ENCODE peak calls at places on chromosomes 2 and 18, in five cellular contexts. L is psoas muscle; E is fibroblast of the aortic adventitia; H is CD4-positive, alpha-beta T cell; F is progenitor cell of endocrine pancreas. P is an unnamed sample.

GRCh38 chr18:61838521-61838920 is 54.3 kb downstream of the RNF152 start:
- DNase-seq in L (no peak), E (no peak), H (no peak), F (no peak), P (no peak)

GRCh38 chr2:10877691-10878111 is 34.0 kb upstream of the KCNF1 start:
- DNase-seq in L (no peak), E (no peak), H (no peak), F (no peak), P (no peak)

GRCh38 chr2:176157499-176158305 is 595 bp downstream of the HOXD3 start:
- DNase-seq in L (no peak), E (no peak), H (no peak), F (no peak), P (peak)

GRCh38 chr2:73134471-73134870 is 21.7 kb upstream of the RAB11FIP5 start:
- DNase-seq in L (no peak), E (no peak), H (no peak), F (no peak), P (no peak)

GRCh38 chr18:59232309-59233016 is 12.5 kb downstream of the GRP start:
- DNase-seq in L (no peak), E (no peak), H (no peak), F (no peak), P (no peak)

GRCh38 chr2:240925576-240926515 is 19.7 kb downstream of the CROCC2 start:
- DNase-seq in L (peak), E (no peak), H (no peak), F (peak), P (peak)

GRCh38 chr2:157106950-157107349 is 150.6 kb upstream of the GALNT5 start:
- DNase-seq in L (no peak), E (no peak), H (no peak), F (no peak), P (no peak)

GRCh38 chr2:85649201-85650190 is 18.5 kb downstream of the SFTPB start:
- DNase-seq in L (no peak), E (peak), H (no peak), F (no peak), P (no peak)

GRCh38 chr2:96554293-96555145 is 18.0 kb downstream of the ARID5A start:
- DNase-seq in L (peak), E (peak), H (peak), F (peak), P (peak)

GRCh38 chr2:23509071-23509470 is 124.1 kb downstream of the KLHL29 start:
- DNase-seq in L (no peak), E (no peak), H (no peak), F (no peak), P (no peak)

GRCh38 chr2:151792589-151792988 is 35.6 kb downstream of the ARL5A start:
- DNase-seq in L (no peak), E (no peak), H (no peak), F (no peak), P (no peak)
- TF ChIP-seq CTCF in L (peak), E (no peak), H (no peak), F (no peak), P (no peak)

GRCh38 chr18:76958692-76959341 is 136.5 kb downstream of the ZNF236 start:
- DNase-seq in L (no peak), E (peak), H (no peak), F (no peak), P (no peak)

GRCh38 chr18:76959605-76960004 is 137.2 kb downstream of the ZNF236 start:
- DNase-seq in L (no peak), E (no peak), H (no peak), F (no peak), P (no peak)

GRCh38 chr18:76957384-76958355 is 135.3 kb downstream of the ZNF236 start:
- DNase-seq in L (no peak), E (peak), H (no peak), F (no peak), P (no peak)

GRCh38 chr18:76962851-76963250 is 140.5 kb downstream of the ZNF236 start:
- DNase-seq in L (no peak), E (no peak), H (no peak), F (no peak), P (no peak)

GRCh38 chr18:76960528-76961035 is 138.2 kb downstream of the ZNF236 start:
- DNase-seq in L (no peak), E (no peak), H (no peak), F (no peak), P (no peak)
- TF ChIP-seq CTCF in L (no peak), E (no peak), H (no peak), F (no peak), P (no peak)

GRCh38 chr18:34942276-34942675 is 98.9 kb upstream of the MAPRE2 start:
- DNase-seq in L (no peak), E (no peak), H (no peak), F (no peak), P (no peak)

GRCh38 chr18:34943587-34943986 is 97.6 kb upstream of the MAPRE2 start:
- DNase-seq in L (no peak), E (no peak), H (no peak), F (no peak), P (no peak)

GRCh38 chr18:34938102-34938501 is 103.1 kb upstream of the MAPRE2 start:
- DNase-seq in L (no peak), E (no peak), H (no peak), F (no peak), P (no peak)

GRCh38 chr18:34947711-34948125 is 93.5 kb upstream of the MAPRE2 start:
- DNase-seq in L (no peak), E (peak), H (no peak), F (no peak), P (no peak)

DNA sequence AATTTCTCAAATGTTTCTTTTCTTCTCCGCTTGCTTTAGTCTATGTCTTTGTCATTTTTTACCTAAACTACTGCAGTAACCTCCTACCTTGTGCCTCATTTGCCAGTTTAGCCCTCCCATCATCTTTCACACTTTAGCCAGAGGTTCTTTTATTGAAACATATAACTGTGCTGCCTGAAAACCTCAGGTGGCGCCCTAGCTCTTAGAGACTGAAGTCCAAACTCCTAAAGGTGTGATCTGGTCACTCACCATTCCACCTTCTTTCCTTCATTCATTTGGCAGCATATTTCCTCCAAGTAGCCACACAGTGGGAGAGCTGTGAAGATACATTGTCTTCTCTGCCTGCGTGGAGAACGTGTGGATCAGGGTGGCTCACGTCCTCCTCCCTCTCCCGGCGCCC is 98.2 kb upstream of the MAPRE2 start:
- DNase-seq in L (no peak), E (no peak), H (no peak), F (no peak), P (no peak)
- TF ChIP-seq CTCF in L (peak), E (no peak), H (no peak), F (peak), P (peak)

GRCh38 chr2:216663846-216664245 is 30.6 kb downstream of the IGFBP2 start:
- DNase-seq in L (no peak), E (no peak), H (no peak), F (no peak), P (no peak)

GRCh38 chr2:216665717-216666116 is 29.6 kb downstream of the IGFBP5 start:
- DNase-seq in L (no peak), E (peak), H (no peak), F (peak), P (no peak)

GRCh38 chr2:216665240-216665639 is 30.1 kb downstream of the IGFBP5 start:
- DNase-seq in L (no peak), E (peak), H (no peak), F (no peak), P (peak)

GRCh38 chr2:216663106-216663505 is 29.9 kb downstream of the IGFBP2 start:
- DNase-seq in L (no peak), E (no peak), H (no peak), F (no peak), P (no peak)

DNA sequence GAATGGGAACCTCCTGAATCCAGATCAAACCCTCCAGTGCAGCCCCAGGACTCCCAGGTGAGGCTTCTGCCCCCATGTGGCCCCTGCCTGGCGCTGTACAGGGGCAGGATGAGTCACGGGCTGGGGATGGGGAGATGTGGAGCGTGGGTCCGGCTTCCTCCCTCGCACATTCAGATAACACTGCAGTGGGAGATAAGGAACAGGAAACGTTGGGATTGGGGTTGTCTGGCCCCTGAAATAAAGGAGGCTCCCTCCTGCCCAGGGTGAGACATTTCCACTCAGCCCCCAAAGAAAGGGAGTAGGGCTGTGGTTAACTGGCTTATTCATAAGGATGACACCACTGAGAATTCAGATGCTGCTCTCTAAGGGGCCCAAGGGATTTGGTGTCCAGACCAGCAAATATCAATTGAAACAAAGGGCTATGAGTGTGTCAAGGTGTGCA is 30.7 kb downstream of the IGFBP5 start:
- DNase-seq in L (no peak), E (no peak), H (no peak), F (no peak), P (no peak)
- TF ChIP-seq CTCF in L (no peak), E (peak), H (no peak), F (no peak), P (no peak)

GRCh38 chr2:207484444-207485391 is 45.0 kb upstream of the CREB1 start:
- DNase-seq in L (no peak), E (peak), H (no peak), F (no peak), P (peak)

GRCh38 chr2:207490441-207490840 is 39.3 kb upstream of the CREB1 start:
- DNase-seq in L (no peak), E (no peak), H (no peak), F (no peak), P (no peak)

GRCh38 chr2:207491086-207491485 is 38.7 kb upstream of the CREB1 start:
- DNase-seq in L (no peak), E (no peak), H (no peak), F (no peak), P (no peak)

GRCh38 chr2:207489251-207489650 is 40.5 kb upstream of the CREB1 start:
- DNase-seq in L (no peak), E (no peak), H (no peak), F (no peak), P (no peak)

GRCh38 chr2:207487650-207488315 is 42.0 kb upstream of the CREB1 start:
- DNase-seq in L (peak), E (peak), H (no peak), F (no peak), P (no peak)
- TF ChIP-seq CTCF in L (no peak), E (peak), H (no peak), F (no peak), P (no peak)

GRCh38 chr2:159773426-159773825 is 24.6 kb downstream of the CD302 start:
- DNase-seq in L (no peak), E (peak), H (no peak), F (no peak), P (no peak)

GRCh38 chr2:159774370-159774990 is 23.5 kb downstream of the CD302 start:
- DNase-seq in L (no peak), E (no peak), H (no peak), F (no peak), P (no peak)

GRCh38 chr2:159775006-159775405 is 23.0 kb downstream of the CD302 start:
- DNase-seq in L (no peak), E (no peak), H (no peak), F (no peak), P (no peak)

GRCh38 chr2:159773876-159774275 is 24.1 kb downstream of the CD302 start:
- DNase-seq in L (no peak), E (peak), H (no peak), F (no peak), P (no peak)

GRCh38 chr2:159776321-159776720 is 21.7 kb downstream of the CD302 start:
- DNase-seq in L (no peak), E (no peak), H (no peak), F (no peak), P (no peak)
- TF ChIP-seq CTCF in L (no peak), E (peak), H (no peak), F (peak), P (no peak)

GRCh38 chr18:27005589-27005988 is 140.1 kb upstream of the AQP4 start:
- DNase-seq in L (no peak), E (peak), H (no peak), F (no peak), P (no peak)
- TF ChIP-seq CTCF in L (peak), E (peak), H (no peak), F (peak), P (no peak)